ENCODE peak calls at places on chromosome 15, in six cellular contexts. X is GM03348; P is SJCRH30; M is left ventricle myocardium inferior; R is NCI-H1105 treated with DMSO at 0.1 percent for 48 hours; G is activated naive CD4-positive, alpha-beta T cell. Z is an unnamed sample.

GRCh38 chr15:96270581-96271172 is 59.8 kb upstream of the NR2F2 start:
- DNase-seq in X (no peak), P (no peak), M (no peak), R (no peak), G (no peak), Z (no peak)

GRCh38 chr15:65333441-65333820 is 29.0 kb downstream of the RNU5B-1 start:
- DNase-seq in X (no peak), P (no peak), M (no peak), R (no peak), G (no peak), Z (no peak)

GRCh38 chr15:27844018-27844666 is 255.0 kb downstream of the OCA2 start:
- DNase-seq in X (peak; percentile 78), P (no peak), M (no peak), R (no peak), G (no peak), Z (no peak)

GRCh38 chr15:68769702-68770101 is 51.0 kb downstream of the ANP32A start:
- DNase-seq in X (no peak), P (no peak), M (no peak), R (no peak), G (no peak), Z (no peak)

GRCh38 chr15:49863431-49864205 is 242.8 kb downstream of the DTWD1 start:
- DNase-seq in X (peak; percentile 60), P (peak; percentile 11), M (no peak), R (no peak), G (no peak), Z (no peak)

GRCh38 chr15:34650177-34650576 is 66.7 kb upstream of the GOLGA8B start:
- DNase-seq in X (peak; percentile 48), P (no peak), M (no peak), R (no peak), G (no peak), Z (no peak)

GRCh38 chr15:31344824-31345605 is 18.4 kb downstream of the KLF13 start:
- DNase-seq in X (peak; percentile 37), P (no peak), M (peak; percentile 72), R (no peak), G (no peak), Z (no peak)

GRCh38 chr15:35673093-35673573 is 127.2 kb upstream of the DPH6 start:
- DNase-seq in X (no peak), P (no peak), M (no peak), R (no peak), G (no peak), Z (no peak)

GRCh38 chr15:82624008-82624407 is 23.2 kb downstream of the CPEB1 start:
- DNase-seq in X (peak; percentile 26), P (no peak), M (no peak), R (no peak), G (no peak), Z (no peak)

GRCh38 chr15:47711654-47712053 is 5.7 kb upstream of the SEMA6D start:
- DNase-seq in X (peak; percentile 14), P (peak; percentile 8), M (no peak), R (peak; percentile 4), G (no peak), Z (no peak)

GRCh38 chr15:62901916-62902554 is 140.5 kb upstream of the TPM1 start:
- DNase-seq in X (no peak), P (peak; percentile 52), M (no peak), R (no peak), G (no peak), Z (no peak)

GRCh38 chr15:57148236-57148635 is 228.1 kb upstream of the CGNL1 start:
- DNase-seq in X (no peak), P (no peak), M (no peak), R (no peak), G (no peak), Z (no peak)

GRCh38 chr15:33132722-33133345 is 61.7 kb downstream of the FMN1 start:
- DNase-seq in X (peak; percentile 76), P (peak; percentile 49), M (no peak), R (peak; percentile 47), G (no peak), Z (peak; percentile 1)

GRCh38 chr15:39466428-39466827 is 114.5 kb upstream of the THBS1 start:
- DNase-seq in X (peak; percentile 32), P (no peak), M (peak; percentile 80), R (no peak), G (no peak), Z (no peak)

GRCh38 chr15:65192016-65192415 is 6.9 kb upstream of the CLPX start:
- DNase-seq in X (peak; percentile 25), P (no peak), M (no peak), R (no peak), G (no peak), Z (no peak)

GRCh38 chr15:25793354-25794050 is 69.6 kb downstream of the ATP10A start:
- DNase-seq in X (no peak), P (no peak), M (no peak), R (no peak), G (no peak), Z (no peak)

GRCh38 chr15:38085104-38085503 is 150.7 kb downstream of the TMCO5A start:
- DNase-seq in X (no peak), P (no peak), M (no peak), R (no peak), G (no peak), Z (no peak)

GRCh38 chr15:23064156-23064555 is 24.8 kb upstream of the TUBGCP5 start:
- DNase-seq in X (no peak), P (no peak), M (no peak), R (no peak), G (no peak), Z (no peak)

GRCh38 chr15:60591491-60592385 is 112.8 kb upstream of the ICE2 start:
- DNase-seq in X (peak; percentile 64), P (peak; percentile 68), M (peak; percentile 52), R (peak; percentile 66), G (no peak), Z (no peak)

GRCh38 chr15:29914441-29915053 is 92.3 kb upstream of the TJP1 start:
- DNase-seq in X (no peak), P (no peak), M (no peak), R (no peak), G (no peak), Z (no peak)

GRCh38 chr15:52262364-52262763 is 33.2 kb downstream of the MYO5C start:
- DNase-seq in X (no peak), P (no peak), M (no peak), R (no peak), G (no peak), Z (no peak)

GRCh38 chr15:58457466-58457965 is 25.7 kb downstream of the LIPC start:
- DNase-seq in X (peak; percentile 68), P (no peak), M (no peak), R (no peak), G (no peak), Z (no peak)

GRCh38 chr15:78076231-78077052 is 1.1 kb downstream of the TBC1D2B start:
- DNase-seq in X (no peak), P (no peak), M (no peak), R (no peak), G (no peak), Z (no peak)

GRCh38 chr15:95127356-95127755 is 896.0 kb downstream of the MCTP2 start:
- DNase-seq in X (no peak), P (no peak), M (no peak), R (no peak), G (no peak), Z (no peak)